ENCODE peak calls at places on chromosomes 11 and 22, in seven cellular contexts. J is LHCN-M2; Y is stimulated activated CD4-positive, alpha-beta T cell treated with anti-CD3 and anti-CD28 coated beads, Interleukin-2, amount 100 ng/mL, for 24 hours; F is AG04449; W is NCI-H1694; M is psoas muscle; C is EH. Q is an unnamed sample.

GRCh38 chr11:116895053-116895757 is 57.8 kb upstream of the APOA1 start:
- DNase-seq in J (no peak), M (no peak), C (peak), W (no peak), F (no peak), Y (no peak), Q (no peak)

GRCh38 chr11:16372355-16372754 is 16.0 kb upstream of the SOX6 start:
- DNase-seq in J (no peak), C (no peak), M (no peak), F (no peak), W (no peak), Y (no peak), Q (no peak)

GRCh38 chr11:86639172-86639571 is 33.2 kb downstream of the ME3 start:
- DNase-seq in J (no peak), W (no peak), C (peak), F (no peak), M (no peak), Y (no peak), Q (no peak)

GRCh38 chr11:34650528-34650927 is 29.6 kb downstream of the EHF start:
- DNase-seq in Y (peak), C (no peak), W (no peak), F (no peak), M (no peak), J (no peak), Q (no peak)

GRCh38 chr22:43833286-43834240 is 21.5 kb upstream of the EFCAB6 start:
- DNase-seq in C (no peak), J (no peak), M (no peak), F (no peak), Y (no peak), W (no peak), Q (no peak)

GRCh38 chr11:74697722-74698121 is 33.5 kb downstream of the CHRDL2 start:
- DNase-seq in F (no peak), M (no peak), C (no peak), W (no peak), Y (no peak), J (no peak), Q (no peak)

GRCh38 chr11:77474509-77475070 is 696 bp upstream of the PAK1 start:
- DNase-seq in M (no peak), F (no peak), Y (no peak), W (no peak), C (no peak), J (no peak), Q (no peak)

GRCh38 chr11:30860970-30861369 is 274.8 kb upstream of the MPPED2 start:
- DNase-seq in Y (no peak), C (no peak), F (no peak), M (no peak), W (no peak), J (no peak), Q (no peak)

GRCh38 chr11:96026310-96026709 is 102.4 kb upstream of the MTMR2 start:
- DNase-seq in W (no peak), M (no peak), Y (no peak), J (no peak), C (no peak), F (no peak), Q (no peak)

GRCh38 chr11:1783725-1784529 is 20.2 kb upstream of the CTSD start:
- DNase-seq in M (no peak), W (no peak), C (no peak), J (no peak), Y (no peak), F (no peak), Q (no peak)

GRCh38 chr11:100445231-100445735 is 241.8 kb upstream of the ARHGAP42 start:
- DNase-seq in C (no peak), J (no peak), W (no peak), F (no peak), Y (no peak), M (no peak), Q (no peak)

GRCh38 chr11:13440100-13440855 is 22.7 kb downstream of the BTBD10 start:
- DNase-seq in C (peak), Y (no peak), W (peak), M (peak), J (peak), F (peak), Q (no peak)

GRCh38 chr22:42697542-42698013 is 23.1 kb downstream of the A4GALT start:
- DNase-seq in C (peak), M (peak), Y (no peak), F (no peak), J (peak), W (no peak), Q (peak)

GRCh38 chr22:35930933-35931332 is 97.7 kb downstream of the RBFOX2 start:
- DNase-seq in F (no peak), W (peak), M (no peak), Y (no peak), C (peak), J (peak), Q (no peak)

GRCh38 chr11:104254347-104254746 is 90.4 kb upstream of the PDGFD start:
- DNase-seq in M (peak), W (no peak), Y (peak), F (no peak), J (peak), C (peak), Q (no peak)

GRCh38 chr11:128585498-128586238 is 1.7 kb downstream of the ETS1 start:
- DNase-seq in W (no peak), C (no peak), F (no peak), M (no peak), J (no peak), Y (no peak), Q (no peak)

GRCh38 chr11:71247551-71248250 is 4.7 kb downstream of the SHANK2 start:
- DNase-seq in F (no peak), C (no peak), W (peak), Y (no peak), J (no peak), M (no peak), Q (no peak)

GRCh38 chr11:60332923-60333322 is 5.9 kb downstream of the MS4A6E start:
- DNase-seq in Y (no peak), M (no peak), F (no peak), J (no peak), W (no peak), C (no peak), Q (no peak)

GRCh38 chr11:107591098-107591445 is at the start of gene ELMOD1:
- DNase-seq in F (no peak), Y (peak), J (peak), C (peak), W (no peak), M (peak), Q (peak)

GRCh38 chr22:25120093-25120561 is 79.5 kb upstream of the CRYBB3 start:
- DNase-seq in W (no peak), C (no peak), J (peak), F (no peak), Y (no peak), M (no peak), Q (peak)

GRCh38 chr22:32717337-32718240 is 83.9 kb upstream of the TIMP3 start:
- DNase-seq in W (no peak), C (no peak), F (no peak), J (no peak), Y (no peak), M (peak), Q (no peak)

GRCh38 chr22:38298312-38299000 is 18.8 kb downstream of the CSNK1E start:
- DNase-seq in J (no peak), W (no peak), C (peak), F (no peak), M (no peak), Y (peak), Q (no peak)

GRCh38 chr11:86922225-86922624 is 33.0 kb downstream of the FZD4 start:
- DNase-seq in W (no peak), J (no peak), F (no peak), M (no peak), Y (no peak), C (no peak), Q (no peak)

GRCh38 chr11:91795139-91795887 is 429.3 kb upstream of the FAT3 start:
- DNase-seq in J (no peak), F (no peak), M (no peak), W (no peak), C (no peak), Y (no peak), Q (no peak)

GRCh38 chr22:43159484-43160178 is 8.3 kb downstream of the TSPO start:
- DNase-seq in J (no peak), F (no peak), Y (no peak), W (no peak), M (no peak), C (no peak), Q (no peak)

GRCh38 chr11:69377953-69378302 is 84.0 kb downstream of the MYEOV start:
- DNase-seq in M (no peak), Y (no peak), F (no peak), C (no peak), J (no peak), W (no peak), Q (no peak)

GRCh38 chr11:95845168-95845567 is 54.9 kb downstream of the CEP57 start:
- DNase-seq in J (no peak), Y (no peak), W (no peak), C (no peak), M (no peak), F (no peak), Q (no peak)